ENCODE peak calls at places on chromosomes 7 and 10, in eight cellular contexts. B is ovary, S is H1, H is tibial nerve, Y is stomach, R is A549, Z is transverse colon, G is HepG2. M is an unnamed sample. For H3K4me1, the result is how much of the 10 kb centered on the place peaks cover.

GRCh38 chr7:11751315-11751714 is 80.7 kb downstream of the THSD7A start:
- DNase-seq in B (no peak), S (no peak), H (no peak), Y (no peak), R (peak), Z (no peak), G (no peak), M (no peak)

GRCh38 chr7:39816462-39817065 is 133.5 kb upstream of the CDK13 start:
- DNase-seq in B (no peak), S (no peak), H (no peak), Y (no peak), R (no peak), Z (no peak), G (no peak), M (no peak)

GRCh38 chr7:139691253-139691781 is 86.5 kb downstream of the HIPK2 start:
- DNase-seq in B (peak), S (no peak), H (no peak), Y (peak), R (no peak), Z (peak), G (no peak), M (no peak)

GRCh38 chr10:33939892-33940291 is 605.4 kb upstream of the NRP1 start:
- DNase-seq in B (no peak), S (no peak), H (no peak), Y (no peak), R (no peak), Z (no peak), G (no peak), M (no peak)

GRCh38 chr10:114045071-114045737 is 1.5 kb downstream of the ADRB1 start:
- DNase-seq in B (no peak), S (peak), H (no peak), Y (peak), R (no peak), Z (peak), G (no peak), M (peak)

GRCh38 chr10:88106348-88106747 is 242.9 kb downstream of the PTEN start:
- DNase-seq in B (no peak), S (no peak), H (no peak), Y (no peak), R (no peak), Z (no peak), G (no peak), M (no peak)

GRCh38 chr10:64394744-64395143 is 873.5 kb downstream of the REEP3 start:
- DNase-seq in B (no peak), S (no peak), H (no peak), Y (no peak), R (no peak), Z (no peak), G (no peak), M (no peak)

GRCh38 chr10:70109064-70109729 is 23.4 kb downstream of the AIFM2 start:
- DNase-seq in B (no peak), S (no peak), H (no peak), Y (no peak), R (no peak), Z (no peak), G (peak), M (no peak)

GRCh38 chr10:70695241-70696030 is 23.1 kb downstream of the ADAMTS14 start:
- DNase-seq in B (no peak), S (no peak), H (no peak), Y (no peak), R (no peak), Z (no peak), G (no peak), M (no peak)

GRCh38 chr7:92797693-92798092 is 38.7 kb downstream of the CDK6 start:
- DNase-seq in B (no peak), S (no peak), H (no peak), Y (no peak), R (peak), Z (no peak), G (no peak), M (no peak)

GRCh38 chr7:135757719-135758411 is 9.3 kb upstream of the FAM180A start:
- DNase-seq in B (peak), S (no peak), H (peak), Y (no peak), R (no peak), Z (no peak), G (no peak), M (no peak)

GRCh38 chr10:60817135-60817805 is 39.0 kb downstream of the CDK1 start:
- DNase-seq in B (no peak), S (no peak), H (no peak), Y (no peak), R (no peak), Z (peak), G (no peak), M (no peak)

GRCh38 chr7:127895360-127895759 is 135.9 kb downstream of the LRRC4 start:
- DNase-seq in B (no peak), S (no peak), H (no peak), Y (no peak), R (no peak), Z (no peak), G (no peak), M (no peak)

GRCh38 chr7:47714669-47715607 is 133.0 kb upstream of the TNS3 start:
- DNase-seq in B (no peak), S (no peak), H (no peak), Y (no peak), R (no peak), Z (no peak), G (no peak), M (no peak)

GRCh38 chr7:37419496-37419895 is 29.2 kb downstream of the ELMO1 start:
- DNase-seq in B (no peak), S (no peak), H (no peak), Y (no peak), R (no peak), Z (no peak), G (no peak), M (no peak)

GRCh38 chr10:21497177-21497807 is 28.2 kb downstream of the SKIDA1 start:
- DNase-seq in B (peak), S (no peak), H (peak), Y (peak), R (peak), Z (peak), G (peak), M (peak)

GRCh38 chr7:141231018-141231792 is 157.3 kb downstream of the TMEM178B start:
- DNase-seq in B (no peak), S (no peak), H (no peak), Y (no peak), R (peak), Z (no peak), G (peak), M (no peak)

GRCh38 chr7:46493196-46493595 is 572.1 kb upstream of the IGFBP3 start:
- DNase-seq in B (no peak), S (no peak), H (no peak), Y (no peak), R (no peak), Z (no peak), G (no peak), M (no peak)

GRCh38 chr10:125016123-125016522 is 74.2 kb downstream of the ZRANB1 start:
- DNase-seq in B (peak), S (no peak), H (no peak), Y (no peak), R (no peak), Z (no peak), G (no peak), M (peak)

GRCh38 chr10:125014984-125015944 is 73.3 kb downstream of the ZRANB1 start:
- DNase-seq in B (peak), S (no peak), H (no peak), Y (no peak), R (no peak), Z (no peak), G (no peak), M (peak)

GRCh38 chr10:125017547-125018298 is 75.8 kb downstream of the ZRANB1 start:
- DNase-seq in B (no peak), S (no peak), H (no peak), Y (no peak), R (no peak), Z (no peak), G (no peak), M (no peak)

GRCh38 chr10:125018576-125019143 is 76.7 kb downstream of the ZRANB1 start:
- DNase-seq in B (no peak), S (no peak), H (no peak), Y (no peak), R (no peak), Z (no peak), G (no peak), M (no peak)

DNA sequence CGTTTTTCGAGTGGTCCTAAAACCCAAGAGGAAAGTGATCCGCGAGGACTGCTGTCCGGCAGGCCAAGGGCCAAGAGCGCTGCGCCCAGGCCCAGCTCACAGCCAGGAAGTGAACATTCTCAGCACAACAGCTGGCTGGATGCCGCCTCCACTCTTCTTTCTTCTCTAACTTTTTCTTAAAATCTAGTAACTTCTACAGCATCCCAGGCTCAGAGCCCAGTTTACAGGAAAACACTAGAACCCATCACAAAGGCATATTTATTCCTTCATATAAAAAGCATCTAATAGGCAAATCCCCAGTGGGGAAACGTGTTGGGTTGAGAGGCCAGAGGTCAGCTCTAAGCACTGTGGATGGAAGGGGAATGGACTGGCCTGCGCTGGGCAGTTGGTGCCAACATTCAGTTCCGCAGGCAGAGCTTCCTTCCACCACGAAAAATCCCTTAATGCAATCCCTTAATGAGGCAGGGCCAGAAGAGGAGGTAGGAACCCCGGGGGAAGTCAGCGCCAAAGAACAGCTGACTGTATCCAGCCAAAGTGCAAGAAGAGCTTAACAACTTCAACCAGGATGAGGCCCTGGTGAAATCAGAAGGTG is 74.8 kb downstream of the ZRANB1 start:
- DNase-seq in B (peak), S (no peak), H (peak), Y (no peak), R (no peak), Z (no peak), G (no peak), M (peak)
- H3K4me1 ChIP-seq in B (under half), S (under half), H (under half), Y (half or more), R (under half), Z (under half), G (under half), M (under half)

GRCh38 chr10:132456881-132457280 is 59.9 kb downstream of the PWWP2B start:
- DNase-seq in B (peak), S (no peak), H (no peak), Y (no peak), R (no peak), Z (no peak), G (no peak), M (no peak)
- TF ChIP-seq EP300 in B (no peak), S (no peak), H (no peak), Y (no peak), R (no peak), Z (no peak), G (no peak), M (no peak)

GRCh38 chr10:101011517-101012423 is 12.2 kb downstream of the LZTS2 start:
- DNase-seq in B (no peak), S (peak), H (no peak), Y (peak), R (peak), Z (no peak), G (peak), M (no peak)
- TF ChIP-seq CTCF in B (no peak), S (peak), H (no peak), Y (peak), R (peak), Z (peak), G (peak), M (no peak)

DNA sequence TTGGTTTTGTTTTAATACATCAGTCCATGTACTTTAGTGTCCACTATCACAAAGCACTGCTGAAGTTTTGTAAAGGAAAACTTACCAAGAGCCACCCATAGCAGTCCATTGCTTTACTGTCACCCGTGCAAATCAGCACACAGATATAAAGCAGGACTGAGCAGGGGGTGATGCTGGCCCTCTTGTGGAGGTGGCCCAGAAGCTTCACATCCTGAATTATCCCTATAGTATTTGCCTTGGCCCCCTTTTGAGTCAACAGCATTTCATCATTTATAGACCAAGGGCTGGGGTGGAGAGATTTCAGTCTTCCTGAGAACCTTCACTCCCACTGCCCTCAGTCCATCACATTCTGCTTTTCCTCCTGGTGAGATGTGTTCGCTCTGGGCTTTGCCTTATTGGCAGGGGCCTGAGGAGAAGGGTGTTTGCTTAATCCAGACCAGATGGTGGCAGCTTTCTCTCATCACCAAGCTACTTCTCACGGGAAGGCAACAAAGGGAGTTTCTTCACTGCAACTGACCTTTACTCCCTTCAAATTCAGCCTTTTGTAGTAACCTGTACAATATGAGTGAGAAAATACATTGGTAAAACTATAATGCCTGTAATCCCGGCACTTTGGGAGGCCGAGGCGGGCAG is 47.7 kb downstream of the NOC3L start:
- DNase-seq in B (no peak), S (no peak), H (no peak), Y (no peak), R (no peak), Z (no peak), G (peak), M (no peak)
- H3K4me1 ChIP-seq in B (under half), S (under half), H (under half), Y (under half), R (under half), Z (under half), G (under half), M (under half)

GRCh38 chr7:44626620-44627019 is 20.2 kb downstream of the OGDH start:
- DNase-seq in B (no peak), S (no peak), H (no peak), Y (no peak), R (no peak), Z (no peak), G (no peak), M (no peak)

GRCh38 chr7:44625899-44626511 is 19.6 kb downstream of the OGDH start:
- DNase-seq in B (no peak), S (no peak), H (no peak), Y (no peak), R (no peak), Z (no peak), G (no peak), M (no peak)

GRCh38 chr7:44618754-44619153 is 12.3 kb downstream of the OGDH start:
- DNase-seq in B (no peak), S (no peak), H (no peak), Y (no peak), R (no peak), Z (no peak), G (no peak), M (no peak)

GRCh38 chr7:44624306-44624705 is 17.9 kb downstream of the OGDH start:
- DNase-seq in B (no peak), S (no peak), H (no peak), Y (no peak), R (no peak), Z (no peak), G (no peak), M (no peak)

DNA sequence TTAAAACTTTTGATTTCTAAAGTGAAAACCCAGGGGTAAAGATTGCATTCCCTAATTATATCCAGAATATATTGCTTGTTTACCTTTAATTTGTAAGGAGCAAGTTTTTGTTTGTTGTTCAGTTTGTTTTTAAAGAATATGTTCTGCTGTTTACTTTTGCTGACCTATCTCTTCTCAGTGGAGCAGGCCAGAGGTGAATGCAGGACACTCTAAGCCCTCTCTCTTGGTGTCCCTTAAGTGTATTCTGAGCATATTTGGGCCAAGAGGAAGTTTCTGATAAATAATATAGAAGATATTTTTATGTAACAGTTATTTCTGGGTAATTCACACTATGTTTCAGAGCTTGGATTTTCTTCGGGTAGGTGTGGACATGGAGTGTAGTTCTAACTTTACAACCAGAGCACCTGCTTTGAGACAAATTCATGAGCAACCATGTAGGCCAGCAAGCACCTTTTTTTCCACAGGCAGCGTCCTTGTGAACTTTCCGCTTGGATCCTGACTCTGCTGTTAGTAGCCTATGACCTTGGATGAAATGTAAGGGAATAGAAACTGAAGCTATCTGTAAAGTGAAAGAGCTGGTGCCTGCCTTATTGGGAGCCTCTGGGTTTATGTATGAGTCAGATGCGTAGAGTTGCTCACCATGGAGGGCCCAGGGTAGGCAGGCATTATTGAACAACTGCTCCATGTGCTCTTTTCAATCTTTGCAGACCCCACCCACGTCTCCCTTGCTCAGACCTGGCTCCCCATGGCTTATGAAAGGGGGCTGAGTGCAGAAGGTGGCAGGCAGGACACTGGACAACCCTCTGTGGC is 16.1 kb downstream of the OGDH start:
- DNase-seq in B (no peak), S (no peak), H (no peak), Y (no peak), R (no peak), Z (no peak), G (peak), M (no peak)
- TF ChIP-seq EP300 in B (no peak), S (no peak), H (no peak), Y (no peak), R (no peak), Z (no peak), G (no peak), M (no peak)

GRCh38 chr7:96224682-96225081 is 97.2 kb downstream of the SLC25A13 start:
- DNase-seq in B (no peak), S (no peak), H (no peak), Y (no peak), R (peak), Z (no peak), G (peak), M (no peak)
- TF ChIP-seq CTCF in B (no peak), S (peak), H (no peak), Y (no peak), R (peak), Z (no peak), G (peak), M (no peak)

GRCh38 chr7:101547022-101547915 is 81.8 kb downstream of the MYL10 start:
- DNase-seq in B (peak), S (no peak), H (no peak), Y (no peak), R (no peak), Z (peak), G (no peak), M (peak)

GRCh38 chr7:101550641-101551531 is 78.2 kb downstream of the MYL10 start:
- DNase-seq in B (no peak), S (no peak), H (no peak), Y (no peak), R (no peak), Z (peak), G (no peak), M (peak)

GRCh38 chr7:101546308-101546936 is 82.7 kb downstream of the MYL10 start:
- DNase-seq in B (no peak), S (no peak), H (no peak), Y (no peak), R (no peak), Z (no peak), G (no peak), M (peak)

GRCh38 chr7:101547916-101548599 is 81.0 kb downstream of the MYL10 start:
- DNase-seq in B (peak), S (no peak), H (no peak), Y (no peak), R (no peak), Z (peak), G (no peak), M (peak)

GRCh38 chr7:101549734-101550133 is 79.4 kb downstream of the MYL10 start:
- DNase-seq in B (no peak), S (no peak), H (no peak), Y (no peak), R (no peak), Z (no peak), G (no peak), M (peak)
- H3K4me1 ChIP-seq in B (under half), S (under half), H (under half), Y (under half), R (under half), Z (under half), G (under half), M (under half)

GRCh38 chr10:31320179-31320597 is 1.2 kb downstream of the ZEB1 start:
- DNase-seq in B (peak), S (peak), H (peak), Y (peak), R (peak), Z (peak), G (no peak), M (peak)

GRCh38 chr10:31319602-31320178 is 674 bp downstream of the ZEB1 start:
- DNase-seq in B (no peak), S (no peak), H (no peak), Y (no peak), R (no peak), Z (no peak), G (no peak), M (no peak)

GRCh38 chr10:31320598-31321211 is 1.7 kb downstream of the ZEB1 start:
- DNase-seq in B (peak), S (peak), H (peak), Y (no peak), R (peak), Z (peak), G (peak), M (peak)

GRCh38 chr10:31321396-31321941 is 2.5 kb downstream of the ZEB1 start:
- DNase-seq in B (no peak), S (no peak), H (no peak), Y (no peak), R (no peak), Z (peak), G (no peak), M (no peak)

GRCh38 chr10:31322647-31323046 is 3.6 kb downstream of the ZEB1 start:
- DNase-seq in B (no peak), S (no peak), H (no peak), Y (no peak), R (peak), Z (no peak), G (no peak), M (no peak)
- TF ChIP-seq EP300 in B (no peak), S (no peak), H (no peak), Y (no peak), R (no peak), Z (no peak), G (no peak), M (no peak)

M was measured in sigmoid colon.